ENCODE peak calls at places on chromosomes 13 and 19, in nine cellular contexts. One of them, this sample, is unnamed. For H3K36me3, the result is how much of the 10 kb centered on the place peaks cover.

GRCh38 chr19:50910722-50911121 is 473 bp downstream of the KLK4 start:
- DNase-seq in GM23338: no peak
- DNase-seq in SK-N-SH: no peak
- DNase-seq in stomach: no peak
- DNase-seq in breast epithelium: no peak
- DNase-seq in spleen: no peak
- DNase-seq in vagina: no peak
- DNase-seq in SK-N-MC: no peak
- DNase-seq in Panc1: no peak
- DNase-seq in this sample: no peak

GRCh38 chr13:73870036-73870741 is 264.0 kb downstream of the KLF12 start:
- DNase-seq in GM23338: no peak
- DNase-seq in SK-N-SH: no peak
- DNase-seq in stomach: no peak
- DNase-seq in breast epithelium: no peak
- DNase-seq in spleen: no peak
- DNase-seq in vagina: no peak
- DNase-seq in SK-N-MC: no peak
- DNase-seq in Panc1: no peak
- DNase-seq in this sample: no peak

GRCh38 chr13:38875186-38875875 is 115.3 kb downstream of the STOML3 start:
- DNase-seq in GM23338: no peak
- DNase-seq in SK-N-SH: no peak
- DNase-seq in stomach: no peak
- DNase-seq in breast epithelium: no peak
- DNase-seq in spleen: no peak
- DNase-seq in vagina: no peak
- DNase-seq in SK-N-MC: no peak
- DNase-seq in Panc1: no peak
- DNase-seq in this sample: no peak

GRCh38 chr19:45473366-45474190 is 5.8 kb downstream of the FOSB start:
- DNase-seq in GM23338: peak
- DNase-seq in SK-N-SH: no peak
- DNase-seq in stomach: no peak
- DNase-seq in breast epithelium: no peak
- DNase-seq in spleen: no peak
- DNase-seq in vagina: no peak
- DNase-seq in SK-N-MC: no peak
- DNase-seq in Panc1: no peak
- DNase-seq in this sample: no peak

GRCh38 chr19:13031917-13032623 is 36.8 kb downstream of the NFIX start:
- DNase-seq in GM23338: no peak
- DNase-seq in SK-N-SH: no peak
- DNase-seq in stomach: no peak
- DNase-seq in breast epithelium: no peak
- DNase-seq in spleen: no peak
- DNase-seq in vagina: no peak
- DNase-seq in SK-N-MC: no peak
- DNase-seq in Panc1: no peak
- DNase-seq in this sample: no peak

GRCh38 chr13:91247768-91248167 is 99.7 kb upstream of the MIR17HG start:
- DNase-seq in GM23338: peak
- DNase-seq in SK-N-SH: peak
- DNase-seq in stomach: no peak
- DNase-seq in breast epithelium: no peak
- DNase-seq in spleen: no peak
- DNase-seq in vagina: no peak
- DNase-seq in SK-N-MC: peak
- DNase-seq in Panc1: no peak
- DNase-seq in this sample: no peak

GRCh38 chr13:109355875-109356428 is 430.4 kb downstream of the IRS2 start:
- DNase-seq in GM23338: no peak
- DNase-seq in SK-N-SH: no peak
- DNase-seq in stomach: no peak
- DNase-seq in breast epithelium: no peak
- DNase-seq in spleen: no peak
- DNase-seq in vagina: no peak
- DNase-seq in SK-N-MC: peak
- DNase-seq in Panc1: no peak
- DNase-seq in this sample: no peak

GRCh38 chr13:52804202-52804641 is 44.2 kb downstream of the PCDH8 start:
- DNase-seq in GM23338: no peak
- DNase-seq in SK-N-SH: peak
- DNase-seq in stomach: no peak
- DNase-seq in breast epithelium: no peak
- DNase-seq in spleen: no peak
- DNase-seq in vagina: no peak
- DNase-seq in SK-N-MC: no peak
- DNase-seq in Panc1: no peak
- DNase-seq in this sample: no peak

GRCh38 chr19:38707512-38708114 is 36.7 kb downstream of the CAPN12 start:
- DNase-seq in GM23338: no peak
- DNase-seq in SK-N-SH: no peak
- DNase-seq in stomach: peak
- DNase-seq in breast epithelium: peak
- DNase-seq in spleen: peak
- DNase-seq in vagina: no peak
- DNase-seq in SK-N-MC: no peak
- DNase-seq in Panc1: no peak
- DNase-seq in this sample: peak

GRCh38 chr19:55276720-55277430 is 3.0 kb downstream of the HSPBP1 start:
- DNase-seq in GM23338: no peak
- DNase-seq in SK-N-SH: no peak
- DNase-seq in stomach: no peak
- DNase-seq in breast epithelium: no peak
- DNase-seq in spleen: no peak
- DNase-seq in vagina: no peak
- DNase-seq in SK-N-MC: no peak
- DNase-seq in Panc1: no peak
- DNase-seq in this sample: no peak

GRCh38 chr13:101916758-101917474 is 464.4 kb downstream of the ITGBL1 start:
- DNase-seq in GM23338: peak
- DNase-seq in SK-N-SH: peak
- DNase-seq in stomach: no peak
- DNase-seq in breast epithelium: no peak
- DNase-seq in spleen: no peak
- DNase-seq in vagina: no peak
- DNase-seq in SK-N-MC: no peak
- DNase-seq in Panc1: no peak
- DNase-seq in this sample: no peak

GRCh38 chr19:6851359-6851758 is 36.0 kb upstream of the ADGRE1 start:
- DNase-seq in GM23338: no peak
- DNase-seq in SK-N-SH: no peak
- DNase-seq in stomach: no peak
- DNase-seq in breast epithelium: no peak
- DNase-seq in spleen: no peak
- DNase-seq in vagina: no peak
- DNase-seq in SK-N-MC: no peak
- DNase-seq in Panc1: no peak
- DNase-seq in this sample: no peak

GRCh38 chr19:6852001-6852400 is 35.4 kb upstream of the ADGRE1 start:
- DNase-seq in GM23338: no peak
- DNase-seq in SK-N-SH: no peak
- DNase-seq in stomach: no peak
- DNase-seq in breast epithelium: no peak
- DNase-seq in spleen: no peak
- DNase-seq in vagina: no peak
- DNase-seq in SK-N-MC: no peak
- DNase-seq in Panc1: no peak
- DNase-seq in this sample: no peak

GRCh38 chr19:6847828-6848200 is 39.6 kb upstream of the ADGRE1 start:
- DNase-seq in GM23338: no peak
- DNase-seq in SK-N-SH: no peak
- DNase-seq in stomach: no peak
- DNase-seq in breast epithelium: no peak
- DNase-seq in spleen: peak
- DNase-seq in vagina: no peak
- DNase-seq in SK-N-MC: no peak
- DNase-seq in Panc1: no peak
- DNase-seq in this sample: no peak

GRCh38 chr19:6848986-6849385 is 38.4 kb upstream of the ADGRE1 start:
- DNase-seq in GM23338: no peak
- DNase-seq in SK-N-SH: no peak
- DNase-seq in stomach: no peak
- DNase-seq in breast epithelium: peak
- DNase-seq in spleen: no peak
- DNase-seq in vagina: no peak
- DNase-seq in SK-N-MC: no peak
- DNase-seq in Panc1: no peak
- DNase-seq in this sample: no peak

GRCh38 chr19:6849876-6850275 is 37.5 kb upstream of the ADGRE1 start:
- DNase-seq in GM23338: no peak
- DNase-seq in SK-N-SH: no peak
- DNase-seq in stomach: no peak
- DNase-seq in breast epithelium: no peak
- DNase-seq in spleen: no peak
- DNase-seq in vagina: no peak
- DNase-seq in SK-N-MC: no peak
- DNase-seq in Panc1: no peak
- DNase-seq in this sample: no peak
- H3K36me3 ChIP-seq in GM23338: under half
- H3K36me3 ChIP-seq in SK-N-SH: under half
- H3K36me3 ChIP-seq in stomach: under half
- H3K36me3 ChIP-seq in breast epithelium: under half
- H3K36me3 ChIP-seq in spleen: half or more
- H3K36me3 ChIP-seq in vagina: under half
- H3K36me3 ChIP-seq in SK-N-MC: under half
- H3K36me3 ChIP-seq in Panc1: under half
- H3K36me3 ChIP-seq in this sample: under half

GRCh38 chr19:4375620-4376228 is 24.6 kb downstream of the SH3GL1 start:
- DNase-seq in GM23338: peak
- DNase-seq in SK-N-SH: peak
- DNase-seq in stomach: no peak
- DNase-seq in breast epithelium: no peak
- DNase-seq in spleen: no peak
- DNase-seq in vagina: no peak
- DNase-seq in SK-N-MC: peak
- DNase-seq in Panc1: no peak
- DNase-seq in this sample: peak
- H3K4me3 ChIP-seq in GM23338: peak
- H3K4me3 ChIP-seq in SK-N-SH: no peak
- H3K4me3 ChIP-seq in stomach: no peak
- H3K4me3 ChIP-seq in breast epithelium: no peak
- H3K4me3 ChIP-seq in spleen: no peak
- H3K4me3 ChIP-seq in vagina: no peak
- H3K4me3 ChIP-seq in SK-N-MC: peak
- H3K4me3 ChIP-seq in Panc1: no peak
- H3K4me3 ChIP-seq in this sample: no peak

GRCh38 chr13:46492946-46493345 is 60.0 kb upstream of the LRCH1 start:
- DNase-seq in GM23338: peak
- DNase-seq in SK-N-SH: peak
- DNase-seq in stomach: no peak
- DNase-seq in breast epithelium: no peak
- DNase-seq in spleen: no peak
- DNase-seq in vagina: no peak
- DNase-seq in SK-N-MC: no peak
- DNase-seq in Panc1: no peak
- DNase-seq in this sample: no peak
- TF ChIP-seq POLR2AphosphoS5 in GM23338: no peak
- TF ChIP-seq POLR2AphosphoS5 in SK-N-SH: no peak
- TF ChIP-seq POLR2AphosphoS5 in stomach: no peak
- TF ChIP-seq POLR2AphosphoS5 in breast epithelium: no peak
- TF ChIP-seq POLR2AphosphoS5 in spleen: no peak
- TF ChIP-seq POLR2AphosphoS5 in vagina: no peak
- TF ChIP-seq POLR2AphosphoS5 in SK-N-MC: no peak
- TF ChIP-seq POLR2AphosphoS5 in Panc1: no peak
- TF ChIP-seq POLR2AphosphoS5 in this sample: no peak

GRCh38 chr13:29514720-29515310 is 80.7 kb downstream of the SLC7A1 start:
- DNase-seq in GM23338: no peak
- DNase-seq in SK-N-SH: no peak
- DNase-seq in stomach: no peak
- DNase-seq in breast epithelium: no peak
- DNase-seq in spleen: peak
- DNase-seq in vagina: no peak
- DNase-seq in SK-N-MC: no peak
- DNase-seq in Panc1: no peak
- DNase-seq in this sample: no peak

GRCh38 chr13:29511980-29512379 is 83.5 kb downstream of the SLC7A1 start:
- DNase-seq in GM23338: no peak
- DNase-seq in SK-N-SH: no peak
- DNase-seq in stomach: no peak
- DNase-seq in breast epithelium: no peak
- DNase-seq in spleen: no peak
- DNase-seq in vagina: peak
- DNase-seq in SK-N-MC: no peak
- DNase-seq in Panc1: no peak
- DNase-seq in this sample: peak

GRCh38 chr13:29513981-29514719 is 81.3 kb downstream of the SLC7A1 start:
- DNase-seq in GM23338: no peak
- DNase-seq in SK-N-SH: no peak
- DNase-seq in stomach: no peak
- DNase-seq in breast epithelium: no peak
- DNase-seq in spleen: peak
- DNase-seq in vagina: no peak
- DNase-seq in SK-N-MC: no peak
- DNase-seq in Panc1: no peak
- DNase-seq in this sample: no peak

GRCh38 chr13:29511439-29511814 is 84.1 kb downstream of the SLC7A1 start:
- DNase-seq in GM23338: no peak
- DNase-seq in SK-N-SH: no peak
- DNase-seq in stomach: no peak
- DNase-seq in breast epithelium: no peak
- DNase-seq in spleen: peak
- DNase-seq in vagina: no peak
- DNase-seq in SK-N-MC: no peak
- DNase-seq in Panc1: no peak
- DNase-seq in this sample: no peak

DNA sequence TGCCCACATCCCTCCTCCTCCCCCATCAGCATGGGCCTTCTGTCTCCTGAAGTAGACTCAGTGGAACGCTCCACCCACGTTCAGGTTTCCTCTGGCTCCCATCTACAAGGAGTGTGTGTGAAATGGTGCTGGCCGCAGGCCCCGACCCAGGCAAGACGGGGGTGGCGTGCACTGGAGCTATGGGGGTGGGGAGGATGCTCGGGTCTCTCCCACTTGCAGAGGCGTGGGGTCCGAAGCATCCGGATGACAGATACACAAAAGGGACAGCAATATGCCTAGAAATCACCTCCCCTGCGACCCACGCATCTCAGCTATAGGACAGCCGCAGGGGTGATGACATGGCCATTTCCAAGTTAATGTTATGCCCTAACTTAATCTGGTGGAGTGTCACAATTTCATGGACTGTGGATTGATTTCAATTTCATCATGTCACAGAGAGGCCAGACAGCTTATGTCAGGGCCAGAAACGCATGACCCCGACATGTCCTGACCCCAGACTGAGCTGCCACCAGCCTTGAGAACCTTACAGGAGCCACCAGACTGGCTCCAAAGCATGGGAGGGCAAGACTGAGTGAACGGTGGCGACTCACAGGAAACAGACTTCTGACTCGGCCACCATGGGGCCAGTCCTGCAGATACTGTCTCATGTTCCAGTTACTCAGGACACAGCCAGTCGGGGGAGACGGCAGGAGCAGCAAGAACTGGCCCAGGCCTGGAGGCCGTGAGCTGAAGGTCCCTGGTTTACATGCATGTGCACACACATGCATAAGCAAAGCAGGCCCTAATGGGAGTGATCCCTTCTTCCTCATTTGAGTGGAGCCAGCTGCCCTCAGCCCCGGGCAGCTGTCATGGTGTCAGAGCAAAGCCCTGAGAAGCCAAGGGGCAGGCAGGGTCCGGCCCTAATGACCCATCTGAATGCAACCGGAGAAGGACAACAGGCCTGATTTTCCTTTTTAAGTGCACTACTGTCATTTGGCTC is 82.2 kb downstream of the SLC7A1 start:
- DNase-seq in GM23338: no peak
- DNase-seq in SK-N-SH: no peak
- DNase-seq in stomach: no peak
- DNase-seq in breast epithelium: no peak
- DNase-seq in spleen: peak
- DNase-seq in vagina: no peak
- DNase-seq in SK-N-MC: no peak
- DNase-seq in Panc1: no peak
- DNase-seq in this sample: no peak
- H3K36me3 ChIP-seq in GM23338: under half
- H3K36me3 ChIP-seq in SK-N-SH: half or more
- H3K36me3 ChIP-seq in stomach: half or more
- H3K36me3 ChIP-seq in breast epithelium: under half
- H3K36me3 ChIP-seq in spleen: under half
- H3K36me3 ChIP-seq in vagina: under half
- H3K36me3 ChIP-seq in SK-N-MC: half or more
- H3K36me3 ChIP-seq in Panc1: under half
- H3K36me3 ChIP-seq in this sample: half or more

This sample was measured in sigmoid colon.